ENCODE peak calls at places on chromosomes 3 and 15, in seven cellular contexts. T is GM23338, Q is fibroblast of lung, F is hepatocyte, H is aorta, J is HCT116, S is vagina. X is an unnamed sample. For H3K27me3, the result is how much of the 10 kb centered on the place peaks cover.

GRCh38 chr3:120472121-120472844 is 21.5 kb upstream of the FSTL1 start:
- DNase-seq in T (no peak), Q (peak), H (no peak), S (no peak), J (no peak), F (no peak), X (no peak)

GRCh38 chr3:187112934-187113793 is 26.1 kb downstream of the RPL39L start:
- DNase-seq in J (peak), H (no peak), T (peak), F (peak), S (no peak), Q (peak), X (no peak)

GRCh38 chr3:49238274-49239127 is 38.5 kb downstream of the C3orf62 start:
- DNase-seq in H (peak), F (peak), Q (peak), S (no peak), T (no peak), J (no peak), X (no peak)

GRCh38 chr3:176147251-176147650 is 1050.0 kb downstream of the TBL1XR1 start:
- DNase-seq in Q (no peak), T (no peak), F (no peak), J (no peak), S (no peak), H (no peak), X (no peak)

GRCh38 chr3:43055806-43056770 is 49.8 kb downstream of the POMGNT2 start:
- DNase-seq in F (no peak), J (no peak), H (no peak), T (no peak), S (peak), Q (no peak), X (no peak)

GRCh38 chr15:52786436-52787122 is 3.6 kb downstream of the ONECUT1 start:
- DNase-seq in J (no peak), H (no peak), F (no peak), S (no peak), T (peak), Q (no peak), X (no peak)

GRCh38 chr15:67125589-67126502 is 60.4 kb downstream of the SMAD3 start:
- DNase-seq in H (peak), T (no peak), F (peak), J (peak), Q (peak), S (no peak), X (peak)

GRCh38 chr3:143885803-143886427 is 37.6 kb upstream of the SLC9A9 start:
- DNase-seq in S (no peak), J (peak), H (no peak), F (peak), Q (peak), T (peak), X (no peak)

GRCh38 chr15:95446854-95447253 is 883.6 kb upstream of the NR2F2 start:
- DNase-seq in F (no peak), T (no peak), Q (no peak), J (no peak), S (no peak), H (no peak), X (no peak)

GRCh38 chr15:47460775-47461174 is 256.5 kb upstream of the SEMA6D start:
- DNase-seq in F (no peak), S (no peak), J (no peak), T (no peak), H (no peak), Q (no peak), X (no peak)

GRCh38 chr3:9072667-9073009 is 109.4 kb upstream of the RAD18 start:
- DNase-seq in F (no peak), J (no peak), T (no peak), Q (no peak), S (no peak), H (no peak), X (no peak)

GRCh38 chr3:187490366-187490765 is 122.2 kb downstream of the RTP4 start:
- DNase-seq in F (no peak), S (no peak), H (no peak), T (no peak), J (no peak), Q (peak), X (no peak)

GRCh38 chr15:29268706-29269484 is 727 bp downstream of the NSMCE3 start:
- DNase-seq in F (peak), J (no peak), T (peak), S (no peak), H (peak), Q (peak), X (peak)

GRCh38 chr3:53242642-53243041 is 13.2 kb downstream of the TKT start:
- DNase-seq in F (no peak), H (no peak), T (no peak), Q (no peak), S (no peak), J (no peak), X (no peak)

GRCh38 chr15:67832031-67832551 is 6.8 kb downstream of the SKOR1 start:
- DNase-seq in F (no peak), Q (no peak), H (no peak), J (no peak), S (no peak), T (peak), X (no peak)

GRCh38 chr3:73745429-73746247 is 120.9 kb upstream of the PDZRN3 start:
- DNase-seq in Q (peak), F (no peak), T (no peak), H (no peak), S (no peak), J (no peak), X (no peak)

GRCh38 chr3:169914321-169914720 is 2.9 kb downstream of the SAMD7 start:
- DNase-seq in H (no peak), T (no peak), J (no peak), Q (peak), F (peak), S (no peak), X (no peak)

GRCh38 chr3:13282986-13283876 is 136.9 kb downstream of the NUP210 start:
- DNase-seq in T (peak), F (peak), J (peak), S (no peak), Q (peak), H (no peak), X (no peak)

GRCh38 chr3:3625461-3626271 is 173.6 kb upstream of the LRRN1 start:
- DNase-seq in Q (peak), J (no peak), T (no peak), F (peak), S (no peak), H (no peak), X (no peak)

GRCh38 chr3:20668411-20668810 is 482.4 kb upstream of the SGO1 start:
- DNase-seq in F (no peak), J (no peak), T (peak), Q (peak), S (no peak), H (no peak), X (peak)

GRCh38 chr3:17852217-17852616 is 109.8 kb upstream of the TBC1D5 start:
- DNase-seq in S (no peak), H (no peak), Q (no peak), J (no peak), T (no peak), F (no peak), X (no peak)
- H3K4me3 ChIP-seq in S (no peak), H (no peak), Q (no peak), J (no peak), T (no peak), F (no peak), X (no peak)

GRCh38 chr3:44186712-44187111 is 55.0 kb upstream of the TOPAZ1 start:
- DNase-seq in F (no peak), J (no peak), Q (no peak), H (no peak), S (no peak), T (no peak), X (no peak)
- H3K27me3 ChIP-seq in F (under half), J (under half), Q (under half), H (under half), S (under half), T (under half), X (under half)

DNA sequence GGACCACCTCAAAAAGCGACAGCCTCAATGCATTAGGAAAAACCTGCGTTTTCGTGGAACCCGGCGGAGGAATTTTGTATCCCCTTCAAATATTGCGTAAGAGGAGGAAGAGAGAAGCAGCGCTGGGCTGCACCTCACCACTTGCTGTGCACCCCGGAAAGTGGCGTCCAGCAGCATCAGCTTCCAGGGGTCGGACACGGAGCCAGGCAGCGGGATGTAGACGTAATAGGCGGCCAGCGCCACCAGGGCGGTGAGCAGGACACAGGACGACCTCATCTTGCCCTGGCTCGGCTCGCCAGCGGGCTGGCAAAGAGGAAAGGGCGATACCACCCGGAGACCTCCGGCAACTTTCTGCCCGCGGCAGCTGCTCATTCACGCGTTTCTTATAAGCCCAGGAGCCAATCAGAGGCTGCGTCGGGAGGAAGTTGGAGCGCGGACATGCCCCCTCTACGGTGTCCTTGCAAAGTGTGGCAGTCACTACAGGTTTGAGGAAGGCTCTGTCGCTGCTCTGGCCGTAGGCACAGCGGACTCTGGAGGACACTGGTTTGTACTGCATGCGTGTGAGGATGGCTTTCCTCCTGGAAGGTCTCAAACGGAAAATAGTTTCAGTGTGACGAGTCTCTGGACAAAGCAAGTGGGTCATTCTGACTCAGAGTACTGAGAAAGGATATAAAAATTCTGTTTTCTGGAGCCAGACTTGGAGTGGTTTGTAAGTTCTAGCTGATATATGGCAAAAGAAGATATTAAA is at the start of gene NCEH1:
- DNase-seq in J (peak), T (peak), S (no peak), H (peak), F (peak), Q (peak), X (peak)
- H3K27ac ChIP-seq in J (peak), T (no peak), S (peak), H (peak), F (peak), Q (peak), X (peak)

GRCh38 chr15:30924353-30924752 is 20.6 kb downstream of the FAN1 start:
- DNase-seq in S (no peak), F (no peak), J (no peak), H (no peak), T (no peak), Q (peak), X (no peak)

GRCh38 chr15:30923429-30923828 is 19.7 kb downstream of the FAN1 start:
- DNase-seq in Q (no peak), T (no peak), S (no peak), F (no peak), H (no peak), J (no peak), X (peak)

GRCh38 chr15:30926161-30926560 is 22.4 kb downstream of the FAN1 start:
- DNase-seq in H (no peak), J (no peak), F (no peak), Q (no peak), T (no peak), S (no peak), X (no peak)

GRCh38 chr15:30927148-30927761 is 23.5 kb downstream of the FAN1 start:
- DNase-seq in Q (no peak), T (no peak), H (no peak), J (no peak), S (no peak), F (no peak), X (no peak)

GRCh38 chr15:30925686-30926085 is 22.0 kb downstream of the FAN1 start:
- DNase-seq in Q (no peak), S (no peak), J (no peak), F (no peak), H (no peak), T (no peak), X (no peak)
- H3K4me3 ChIP-seq in Q (no peak), S (no peak), J (no peak), F (no peak), H (no peak), T (no peak), X (no peak)

GRCh38 chr15:40918799-40919392 is 10.2 kb upstream of the DLL4 start:
- DNase-seq in F (no peak), Q (no peak), S (no peak), J (no peak), H (no peak), T (no peak), X (peak)

GRCh38 chr15:40917585-40917984 is 11.6 kb upstream of the DLL4 start:
- DNase-seq in T (peak), Q (no peak), F (no peak), J (no peak), S (no peak), H (no peak), X (no peak)

GRCh38 chr15:40915106-40915661 is 14.0 kb upstream of the DLL4 start:
- DNase-seq in J (no peak), Q (no peak), S (no peak), F (no peak), H (no peak), T (no peak), X (no peak)

GRCh38 chr15:40915679-40916078 is 13.5 kb upstream of the DLL4 start:
- DNase-seq in H (no peak), J (no peak), T (no peak), F (no peak), Q (no peak), S (no peak), X (no peak)

GRCh38 chr15:40918146-40918798 is 10.9 kb upstream of the DLL4 start:
- DNase-seq in T (no peak), S (no peak), J (no peak), F (no peak), H (no peak), Q (no peak), X (peak)
- H3K27me3 ChIP-seq in T (under half), S (under half), J (under half), F (under half), H (under half), Q (under half), X (under half)

GRCh38 chr15:39156166-39156565 is 424.7 kb upstream of the THBS1 start:
- DNase-seq in H (no peak), J (no peak), S (no peak), T (no peak), F (no peak), Q (no peak), X (peak)
- H3K27ac ChIP-seq in H (no peak), J (no peak), S (peak), T (no peak), F (no peak), Q (peak), X (no peak)

GRCh38 chr3:122678496-122678895 is 2.1 kb upstream of the PARP14 start:
- DNase-seq in T (no peak), F (no peak), Q (no peak), J (no peak), S (no peak), H (peak), X (no peak)

GRCh38 chr3:122680381-122681293 is at the start of gene PARP14:
- DNase-seq in F (peak), T (peak), Q (peak), J (no peak), H (peak), S (no peak), X (peak)

GRCh38 chr3:122677261-122677660 is 3.4 kb upstream of the PARP14 start:
- DNase-seq in Q (no peak), T (no peak), F (no peak), J (no peak), S (no peak), H (no peak), X (no peak)

GRCh38 chr3:122679467-122680291 is 960 bp upstream of the PARP14 start:
- DNase-seq in F (peak), S (no peak), J (no peak), Q (peak), T (peak), H (peak), X (peak)

DNA sequence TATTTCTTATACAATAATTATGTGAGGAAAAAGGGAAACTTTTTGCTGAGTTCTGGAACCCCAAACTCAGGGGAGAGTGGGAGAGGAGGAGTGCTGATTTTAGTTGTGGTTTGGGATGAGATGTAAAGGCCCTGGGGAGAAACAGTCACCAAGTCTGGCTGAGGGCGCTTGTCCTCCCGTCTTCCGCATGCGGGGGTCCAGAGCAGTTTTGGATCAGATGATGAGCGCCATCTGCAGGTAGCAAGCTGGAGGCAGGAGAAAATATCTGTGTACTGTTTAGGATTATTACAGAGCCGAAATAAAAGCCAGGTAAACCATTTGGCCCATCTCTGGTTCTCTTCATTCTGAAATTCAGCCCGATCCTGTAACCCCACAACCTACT is 1.6 kb upstream of the PARP14 start:
- DNase-seq in Q (peak), H (peak), F (peak), T (peak), S (no peak), J (peak), X (peak)
- H3K4me3 ChIP-seq in Q (peak), H (no peak), F (no peak), T (peak), S (peak), J (peak), X (peak)

DNA sequence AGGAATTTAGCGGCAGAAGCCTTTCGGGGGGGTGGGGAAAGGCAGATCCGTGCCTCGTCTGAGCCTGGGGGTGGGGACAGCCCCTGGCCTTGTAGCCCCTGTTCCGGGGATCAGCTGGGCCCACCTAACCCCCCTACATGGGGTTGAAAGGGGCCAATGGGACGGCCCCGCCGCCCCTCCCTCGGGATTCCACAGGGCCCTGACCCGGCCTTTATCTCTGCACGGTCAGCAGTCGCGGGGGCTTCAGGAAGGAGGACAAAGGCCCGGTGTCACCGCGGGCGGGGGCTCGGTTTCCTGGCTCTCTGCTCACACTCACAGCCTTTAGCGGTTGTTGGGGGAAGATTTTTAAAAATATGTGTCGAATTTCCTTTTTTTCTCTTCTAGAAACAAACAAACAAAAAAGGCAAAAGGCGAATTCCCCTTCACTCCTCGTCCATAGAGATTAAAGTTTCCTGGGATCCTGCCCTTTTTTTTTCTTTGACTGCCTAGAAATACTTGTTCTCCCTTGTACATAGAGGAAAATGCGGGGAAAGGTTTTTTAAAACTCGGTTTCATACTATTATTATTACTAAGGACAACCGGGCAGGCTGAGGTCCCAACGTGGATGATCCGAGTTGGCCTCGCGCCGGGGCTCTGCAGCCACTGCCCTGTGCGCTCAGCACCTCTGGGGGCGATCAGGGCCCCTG is 7.9 kb downstream of the FOXL2 start:
- DNase-seq in J (no peak), T (peak), S (no peak), H (no peak), F (no peak), Q (no peak), X (no peak)
- H3K27me3 ChIP-seq in J (under half), T (half or more), S (under half), H (under half), F (half or more), Q (half or more), X (under half)

X was measured in right cardiac atrium.